ENCODE peak calls at places on chromosome 4, in seven cellular contexts. Q, J, L, W, R, M and P are unnamed samples.

GRCh38 chr4:126851391-126851790 is 781.4 kb upstream of the INTU start:
- DNase-seq in Q (no peak), J (no peak), L (no peak), W (no peak), R (no peak), M (peak; percentile 76), P (no peak)

GRCh38 chr4:65538571-65538970 is 131.7 kb downstream of the EPHA5 start:
- DNase-seq in Q (no peak), J (no peak), L (no peak), W (no peak), R (no peak), M (peak; percentile 3), P (no peak)

GRCh38 chr4:172980178-172980577 is 188.4 kb upstream of the GALNT7 start:
- DNase-seq in Q (no peak), J (no peak), L (no peak), W (no peak), R (no peak), M (no peak), P (no peak)

GRCh38 chr4:1565598-1566295 is 118.4 kb downstream of the FAM53A start:
- DNase-seq in Q (no peak), J (no peak), L (no peak), W (no peak), R (no peak), M (no peak), P (no peak)

GRCh38 chr4:153555730-153556440 is 89.7 kb downstream of the TMEM131L start:
- DNase-seq in Q (no peak), J (no peak), L (no peak), W (no peak), R (no peak), M (no peak), P (no peak)

GRCh38 chr4:87947381-87948160 is 27.9 kb upstream of the SPP1 start:
- DNase-seq in Q (no peak), J (no peak), L (no peak), W (no peak), R (no peak), M (no peak), P (no peak)

GRCh38 chr4:73970945-73971344 is 10.9 kb downstream of the PF4 start:
- DNase-seq in Q (no peak), J (no peak), L (no peak), W (no peak), R (no peak), M (no peak), P (no peak)

GRCh38 chr4:138348055-138348454 is 105.9 kb upstream of the SLC7A11 start:
- DNase-seq in Q (no peak), J (no peak), L (no peak), W (no peak), R (no peak), M (peak; percentile 77), P (no peak)

GRCh38 chr4:13640149-13640671 is 12.7 kb upstream of the BOD1L1 start:
- DNase-seq in Q (no peak), J (peak; percentile 54), L (no peak), W (no peak), R (no peak), M (peak; percentile 82), P (no peak)

GRCh38 chr4:146246381-146246780 is 32.0 kb downstream of the REELD1 start:
- DNase-seq in Q (no peak), J (no peak), L (no peak), W (no peak), R (no peak), M (no peak), P (no peak)

GRCh38 chr4:114019276-114019971 is 40.0 kb upstream of the ARSJ start:
- DNase-seq in Q (no peak), J (no peak), L (no peak), W (no peak), R (no peak), M (no peak), P (no peak)